ENCODE peak calls at places on chromosomes 3 and 15, in ten cellular contexts. One of them, this sample, is unnamed.
A peak's percentile ranks its signal among the peaks of the same experiment; 100 is the strongest.

GRCh38 chr3:45929042-45929679 is 14.1 kb upstream of the CXCR6 start:
- DNase-seq in activated T-helper 2 cell treated with anti-CD3 and anti-CD28 coated beads, Interferon-gamma antibody, Interleukin-2, Interleukin-4, amounts not matched to agents 10 μg/mL and 5 μg/mL and 100 μg/mL, durations not matched to agents 14 hours and 24 hours and 36 hours: peak; percentile 49
- DNase-seq in non-pigmented ciliary epithelial cell: peak; percentile 4
- DNase-seq in ecto neural progenitor cell: no peak
- DNase-seq in activated naive CD4-positive, alpha-beta T cell treated with Interleukin-2 at 50 U/mL for 16 hours: peak; percentile 66
- DNase-seq in SW 1271: no peak
- DNase-seq in hypothalamus: no peak
- DNase-seq in NCI-H1417: peak; percentile 56
- DNase-seq in epithelial cell of esophagus: peak; percentile 45
- DNase-seq in fibroblast of the aortic adventitia: peak; percentile 15
- DNase-seq in this sample: no peak

GRCh38 chr3:57512174-57512573 is 32.0 kb downstream of the DNAH12 start:
- DNase-seq in activated T-helper 2 cell treated with anti-CD3 and anti-CD28 coated beads, Interferon-gamma antibody, Interleukin-2, Interleukin-4, amounts not matched to agents 10 μg/mL and 5 μg/mL and 100 μg/mL, durations not matched to agents 14 hours and 24 hours and 36 hours: no peak
- DNase-seq in non-pigmented ciliary epithelial cell: no peak
- DNase-seq in ecto neural progenitor cell: no peak
- DNase-seq in activated naive CD4-positive, alpha-beta T cell treated with Interleukin-2 at 50 U/mL for 16 hours: no peak
- DNase-seq in SW 1271: no peak
- DNase-seq in hypothalamus: no peak
- DNase-seq in NCI-H1417: no peak
- DNase-seq in epithelial cell of esophagus: no peak
- DNase-seq in fibroblast of the aortic adventitia: peak; percentile 18
- DNase-seq in this sample: no peak

GRCh38 chr15:89139613-89140499 is 51.6 kb downstream of the ABHD2 start:
- DNase-seq in activated T-helper 2 cell treated with anti-CD3 and anti-CD28 coated beads, Interferon-gamma antibody, Interleukin-2, Interleukin-4, amounts not matched to agents 10 μg/mL and 5 μg/mL and 100 μg/mL, durations not matched to agents 14 hours and 24 hours and 36 hours: no peak
- DNase-seq in non-pigmented ciliary epithelial cell: no peak
- DNase-seq in ecto neural progenitor cell: no peak
- DNase-seq in activated naive CD4-positive, alpha-beta T cell treated with Interleukin-2 at 50 U/mL for 16 hours: no peak
- DNase-seq in SW 1271: no peak
- DNase-seq in hypothalamus: no peak
- DNase-seq in NCI-H1417: no peak
- DNase-seq in epithelial cell of esophagus: no peak
- DNase-seq in fibroblast of the aortic adventitia: peak; percentile 65
- DNase-seq in this sample: no peak

GRCh38 chr15:92449476-92449875 is 55.8 kb downstream of the ST8SIA2 start:
- DNase-seq in activated T-helper 2 cell treated with anti-CD3 and anti-CD28 coated beads, Interferon-gamma antibody, Interleukin-2, Interleukin-4, amounts not matched to agents 10 μg/mL and 5 μg/mL and 100 μg/mL, durations not matched to agents 14 hours and 24 hours and 36 hours: no peak
- DNase-seq in non-pigmented ciliary epithelial cell: peak; percentile 11
- DNase-seq in ecto neural progenitor cell: no peak
- DNase-seq in activated naive CD4-positive, alpha-beta T cell treated with Interleukin-2 at 50 U/mL for 16 hours: no peak
- DNase-seq in SW 1271: no peak
- DNase-seq in hypothalamus: no peak
- DNase-seq in NCI-H1417: no peak
- DNase-seq in epithelial cell of esophagus: peak; percentile 13
- DNase-seq in fibroblast of the aortic adventitia: no peak
- DNase-seq in this sample: peak; percentile 28

GRCh38 chr3:123385981-123386380 is 62.9 kb downstream of the ADCY5 start:
- DNase-seq in activated T-helper 2 cell treated with anti-CD3 and anti-CD28 coated beads, Interferon-gamma antibody, Interleukin-2, Interleukin-4, amounts not matched to agents 10 μg/mL and 5 μg/mL and 100 μg/mL, durations not matched to agents 14 hours and 24 hours and 36 hours: no peak
- DNase-seq in non-pigmented ciliary epithelial cell: no peak
- DNase-seq in ecto neural progenitor cell: no peak
- DNase-seq in activated naive CD4-positive, alpha-beta T cell treated with Interleukin-2 at 50 U/mL for 16 hours: no peak
- DNase-seq in SW 1271: no peak
- DNase-seq in hypothalamus: no peak
- DNase-seq in NCI-H1417: no peak
- DNase-seq in epithelial cell of esophagus: no peak
- DNase-seq in fibroblast of the aortic adventitia: no peak
- DNase-seq in this sample: no peak

GRCh38 chr3:170579646-170580045 is 6.2 kb downstream of the SLC7A14 start:
- DNase-seq in activated T-helper 2 cell treated with anti-CD3 and anti-CD28 coated beads, Interferon-gamma antibody, Interleukin-2, Interleukin-4, amounts not matched to agents 10 μg/mL and 5 μg/mL and 100 μg/mL, durations not matched to agents 14 hours and 24 hours and 36 hours: no peak
- DNase-seq in non-pigmented ciliary epithelial cell: no peak
- DNase-seq in ecto neural progenitor cell: no peak
- DNase-seq in activated naive CD4-positive, alpha-beta T cell treated with Interleukin-2 at 50 U/mL for 16 hours: no peak
- DNase-seq in SW 1271: no peak
- DNase-seq in hypothalamus: no peak
- DNase-seq in NCI-H1417: no peak
- DNase-seq in epithelial cell of esophagus: no peak
- DNase-seq in fibroblast of the aortic adventitia: no peak
- DNase-seq in this sample: no peak

GRCh38 chr3:192917258-192917507 is 473 bp downstream of the MB21D2 start:
- DNase-seq in activated T-helper 2 cell treated with anti-CD3 and anti-CD28 coated beads, Interferon-gamma antibody, Interleukin-2, Interleukin-4, amounts not matched to agents 10 μg/mL and 5 μg/mL and 100 μg/mL, durations not matched to agents 14 hours and 24 hours and 36 hours: no peak
- DNase-seq in non-pigmented ciliary epithelial cell: no peak
- DNase-seq in ecto neural progenitor cell: no peak
- DNase-seq in activated naive CD4-positive, alpha-beta T cell treated with Interleukin-2 at 50 U/mL for 16 hours: peak; percentile 34
- DNase-seq in SW 1271: no peak
- DNase-seq in hypothalamus: no peak
- DNase-seq in NCI-H1417: no peak
- DNase-seq in epithelial cell of esophagus: no peak
- DNase-seq in fibroblast of the aortic adventitia: no peak
- DNase-seq in this sample: no peak

GRCh38 chr3:185815391-185816282 is 9.2 kb downstream of the IGF2BP2 start:
- DNase-seq in activated T-helper 2 cell treated with anti-CD3 and anti-CD28 coated beads, Interferon-gamma antibody, Interleukin-2, Interleukin-4, amounts not matched to agents 10 μg/mL and 5 μg/mL and 100 μg/mL, durations not matched to agents 14 hours and 24 hours and 36 hours: no peak
- DNase-seq in non-pigmented ciliary epithelial cell: no peak
- DNase-seq in ecto neural progenitor cell: no peak
- DNase-seq in activated naive CD4-positive, alpha-beta T cell treated with Interleukin-2 at 50 U/mL for 16 hours: no peak
- DNase-seq in SW 1271: no peak
- DNase-seq in hypothalamus: no peak
- DNase-seq in NCI-H1417: no peak
- DNase-seq in epithelial cell of esophagus: no peak
- DNase-seq in fibroblast of the aortic adventitia: no peak
- DNase-seq in this sample: no peak

GRCh38 chr15:70195171-70195807 is 97.6 kb upstream of the TLE3 start:
- DNase-seq in activated T-helper 2 cell treated with anti-CD3 and anti-CD28 coated beads, Interferon-gamma antibody, Interleukin-2, Interleukin-4, amounts not matched to agents 10 μg/mL and 5 μg/mL and 100 μg/mL, durations not matched to agents 14 hours and 24 hours and 36 hours: no peak
- DNase-seq in non-pigmented ciliary epithelial cell: no peak
- DNase-seq in ecto neural progenitor cell: no peak
- DNase-seq in activated naive CD4-positive, alpha-beta T cell treated with Interleukin-2 at 50 U/mL for 16 hours: no peak
- DNase-seq in SW 1271: no peak
- DNase-seq in hypothalamus: no peak
- DNase-seq in NCI-H1417: no peak
- DNase-seq in epithelial cell of esophagus: peak; percentile 64
- DNase-seq in fibroblast of the aortic adventitia: no peak
- DNase-seq in this sample: peak; percentile 12

GRCh38 chr3:150309557-150309956 is 98.5 kb upstream of the TSC22D2 start:
- DNase-seq in activated T-helper 2 cell treated with anti-CD3 and anti-CD28 coated beads, Interferon-gamma antibody, Interleukin-2, Interleukin-4, amounts not matched to agents 10 μg/mL and 5 μg/mL and 100 μg/mL, durations not matched to agents 14 hours and 24 hours and 36 hours: no peak
- DNase-seq in non-pigmented ciliary epithelial cell: peak; percentile 65
- DNase-seq in ecto neural progenitor cell: no peak
- DNase-seq in activated naive CD4-positive, alpha-beta T cell treated with Interleukin-2 at 50 U/mL for 16 hours: no peak
- DNase-seq in SW 1271: no peak
- DNase-seq in hypothalamus: no peak
- DNase-seq in NCI-H1417: no peak
- DNase-seq in epithelial cell of esophagus: peak; percentile 77
- DNase-seq in fibroblast of the aortic adventitia: peak; percentile 46
- DNase-seq in this sample: no peak

GRCh38 chr15:25733856-25734679 is 129.1 kb downstream of the ATP10A start:
- DNase-seq in activated T-helper 2 cell treated with anti-CD3 and anti-CD28 coated beads, Interferon-gamma antibody, Interleukin-2, Interleukin-4, amounts not matched to agents 10 μg/mL and 5 μg/mL and 100 μg/mL, durations not matched to agents 14 hours and 24 hours and 36 hours: no peak
- DNase-seq in non-pigmented ciliary epithelial cell: no peak
- DNase-seq in ecto neural progenitor cell: peak; percentile 35
- DNase-seq in activated naive CD4-positive, alpha-beta T cell treated with Interleukin-2 at 50 U/mL for 16 hours: no peak
- DNase-seq in SW 1271: no peak
- DNase-seq in hypothalamus: no peak
- DNase-seq in NCI-H1417: no peak
- DNase-seq in epithelial cell of esophagus: no peak
- DNase-seq in fibroblast of the aortic adventitia: no peak
- DNase-seq in this sample: no peak

This sample was measured in kidney epithelial cell.